ENCODE peak calls at places on chromosome 19, in five cellular contexts. U is uterus, P is cardiac muscle cell, Z is fibroblast of lung, E is heart right ventricle. B is an unnamed sample. For H3K4me1, the result is how much of the 10 kb centered on the place peaks cover.

GRCh38 chr19:939922-940321 is 14.1 kb downstream of the ARID3A start:
- DNase-seq in P (no peak), U (no peak), Z (no peak), E (no peak), B (no peak)

GRCh38 chr19:31960474-31960873 is 384.9 kb upstream of the ZNF507 start:
- DNase-seq in E (no peak), U (no peak), P (no peak), Z (peak), B (no peak)

GRCh38 chr19:57802269-57802668 is 12.4 kb downstream of the ZNF552 start:
- DNase-seq in P (no peak), Z (no peak), E (no peak), U (no peak), B (no peak)

GRCh38 chr19:31277516-31277915 is 71.7 kb downstream of the TSHZ3 start:
- DNase-seq in E (no peak), U (no peak), Z (no peak), P (no peak), B (no peak)

GRCh38 chr19:6232567-6232966 is 47.2 kb downstream of the MLLT1 start:
- DNase-seq in P (peak), U (peak), E (no peak), Z (peak), B (no peak)

GRCh38 chr19:43711751-43712355 is 4.0 kb upstream of the IRGC start:
- DNase-seq in E (no peak), Z (no peak), U (no peak), P (no peak), B (no peak)

GRCh38 chr19:50909240-50910070 is 1.7 kb downstream of the KLK4 start:
- DNase-seq in U (no peak), Z (no peak), E (peak), P (peak), B (no peak)

GRCh38 chr19:52897149-52897935 is at the start of gene ZNF320:
- DNase-seq in U (peak), Z (peak), P (peak), E (peak), B (peak)

GRCh38 chr19:46225558-46226004 is 4.0 kb upstream of the IGFL1 start:
- DNase-seq in P (peak), Z (peak), E (no peak), U (no peak), B (no peak)

GRCh38 chr19:55305983-55306562 is 19.1 kb downstream of the TMEM150B start:
- DNase-seq in U (no peak), P (no peak), E (no peak), Z (no peak), B (no peak)

GRCh38 chr19:23774156-23774971 is 15.7 kb upstream of the ZNF681 start:
- DNase-seq in Z (no peak), E (no peak), P (peak), U (no peak), B (no peak)

GRCh38 chr19:32372726-32373613 is 27.6 kb downstream of the ZNF507 start:
- DNase-seq in Z (no peak), P (no peak), E (no peak), U (no peak), B (no peak)

GRCh38 chr19:51047031-51047335 is 12.2 kb upstream of the KLK12 start:
- DNase-seq in U (no peak), P (no peak), Z (no peak), E (no peak), B (no peak)

GRCh38 chr19:52961981-52962380 is 700 bp downstream of the ZNF816 start:
- DNase-seq in Z (no peak), E (no peak), P (no peak), U (no peak), B (no peak)

GRCh38 chr19:782195-783043 is 14.8 kb upstream of the PTBP1 start:
- DNase-seq in Z (peak), U (no peak), P (peak), E (no peak), B (no peak)

GRCh38 chr19:11673608-11674041 is 65.1 kb downstream of the ZNF823 start:
- DNase-seq in Z (peak), P (peak), U (peak), E (peak), B (peak)

GRCh38 chr19:47661161-47661560 is 52.1 kb upstream of the EHD2 start:
- DNase-seq in E (no peak), U (no peak), Z (peak), P (no peak), B (no peak)

GRCh38 chr19:45901432-45901903 is 945 bp downstream of the MYPOP start:
- DNase-seq in Z (peak), U (peak), E (peak), P (peak), B (peak)

GRCh38 chr19:1069009-1069779 is 2.2 kb downstream of the ARHGAP45 start:
- DNase-seq in Z (no peak), E (peak), P (no peak), U (no peak), B (peak)

GRCh38 chr19:3471954-3472655 is 8.2 kb downstream of the SMIM24 start:
- DNase-seq in E (peak), Z (no peak), U (peak), P (peak), B (peak)

GRCh38 chr19:46609511-46610412 is 8.6 kb downstream of the CALM3 start:
- DNase-seq in Z (no peak), E (no peak), U (no peak), P (no peak), B (peak)

GRCh38 chr19:29076161-29076560 is 136.8 kb downstream of the UQCRFS1 start:
- DNase-seq in P (no peak), Z (no peak), E (no peak), U (no peak), B (no peak)

GRCh38 chr19:5540208-5540607 is 27.5 kb downstream of the TINCR start:
- DNase-seq in E (no peak), P (no peak), Z (no peak), U (no peak), B (no peak)

GRCh38 chr19:14370169-14370998 is 10.9 kb upstream of the ADGRE5 start:
- DNase-seq in Z (no peak), E (no peak), U (no peak), P (no peak), B (no peak)

GRCh38 chr19:17090501-17091074 is 15.0 kb downstream of the MYO9B start:
- DNase-seq in E (no peak), P (peak), Z (peak), U (no peak), B (no peak)

GRCh38 chr19:55486043-55486970 is 1.3 kb downstream of the NAT14 start:
- DNase-seq in E (no peak), U (peak), Z (no peak), P (no peak), B (no peak)

GRCh38 chr19:4042064-4042730 is 24.5 kb downstream of the ZBTB7A start:
- DNase-seq in E (no peak), U (no peak), P (no peak), Z (no peak), B (no peak)

GRCh38 chr19:15595069-15595468 is 19.9 kb upstream of the CYP4F8 start:
- DNase-seq in U (no peak), E (no peak), Z (no peak), P (no peak), B (no peak)

GRCh38 chr19:51422053-51422448 is 4.6 kb upstream of the SIGLEC10 start:
- DNase-seq in U (peak), Z (peak), E (peak), P (peak), B (peak)

GRCh38 chr19:48554385-48555091 is 2.6 kb downstream of the SULT2B1 start:
- DNase-seq in U (no peak), P (peak), E (no peak), Z (no peak), B (no peak)

GRCh38 chr19:44749318-44749717 is 810 bp downstream of the BCL3 start:
- DNase-seq in U (no peak), P (no peak), Z (no peak), E (no peak), B (no peak)

GRCh38 chr19:44748426-44749254 is at the start of gene BCL3:
- DNase-seq in P (peak), E (peak), U (peak), Z (no peak), B (peak)

GRCh38 chr19:44746616-44746945 is 1.9 kb upstream of the BCL3 start:
- DNase-seq in E (no peak), Z (no peak), U (no peak), P (no peak), B (no peak)

GRCh38 chr19:44746946-44747738 is 1.4 kb upstream of the BCL3 start:
- DNase-seq in E (peak), Z (peak), U (peak), P (peak), B (peak)

DNA sequence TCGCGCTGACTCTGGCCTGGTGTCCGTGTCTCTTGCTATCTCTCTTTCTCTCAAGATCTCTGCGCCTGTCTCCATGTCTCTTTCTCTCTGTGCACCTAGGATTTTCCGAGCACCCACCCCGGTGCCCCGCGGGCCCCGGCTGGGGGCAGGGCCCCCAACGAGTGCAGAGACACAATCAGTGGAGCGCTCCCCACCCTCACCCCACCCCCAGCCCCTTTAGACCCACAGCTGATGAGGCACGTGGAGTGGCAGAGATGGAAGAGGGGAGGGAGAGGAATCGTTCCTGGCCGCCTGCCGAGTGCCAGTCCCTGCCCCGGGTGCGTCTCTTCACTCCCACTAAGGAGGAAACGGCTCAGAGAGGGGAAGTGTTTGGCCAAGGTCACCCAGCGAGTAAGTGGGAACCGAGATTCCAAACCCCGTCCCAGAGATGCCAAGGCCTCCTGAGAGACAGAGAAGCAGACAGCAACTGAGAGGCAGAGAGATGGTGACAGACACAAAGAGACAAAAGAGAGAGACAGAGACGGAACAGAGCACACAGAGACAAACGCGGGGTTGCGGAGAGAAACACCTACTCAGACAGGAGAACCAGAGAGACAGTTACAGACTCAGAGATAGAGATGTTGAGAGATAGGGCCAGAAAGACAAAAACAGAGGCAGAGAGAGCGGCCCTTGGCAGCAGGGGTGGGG is 626 bp upstream of the BCL3 start:
- DNase-seq in P (peak), U (peak), Z (peak), E (peak), B (peak)
- H3K4me1 ChIP-seq in P (under half), U (under half), Z (under half), E (under half), B (half or more)

DNA sequence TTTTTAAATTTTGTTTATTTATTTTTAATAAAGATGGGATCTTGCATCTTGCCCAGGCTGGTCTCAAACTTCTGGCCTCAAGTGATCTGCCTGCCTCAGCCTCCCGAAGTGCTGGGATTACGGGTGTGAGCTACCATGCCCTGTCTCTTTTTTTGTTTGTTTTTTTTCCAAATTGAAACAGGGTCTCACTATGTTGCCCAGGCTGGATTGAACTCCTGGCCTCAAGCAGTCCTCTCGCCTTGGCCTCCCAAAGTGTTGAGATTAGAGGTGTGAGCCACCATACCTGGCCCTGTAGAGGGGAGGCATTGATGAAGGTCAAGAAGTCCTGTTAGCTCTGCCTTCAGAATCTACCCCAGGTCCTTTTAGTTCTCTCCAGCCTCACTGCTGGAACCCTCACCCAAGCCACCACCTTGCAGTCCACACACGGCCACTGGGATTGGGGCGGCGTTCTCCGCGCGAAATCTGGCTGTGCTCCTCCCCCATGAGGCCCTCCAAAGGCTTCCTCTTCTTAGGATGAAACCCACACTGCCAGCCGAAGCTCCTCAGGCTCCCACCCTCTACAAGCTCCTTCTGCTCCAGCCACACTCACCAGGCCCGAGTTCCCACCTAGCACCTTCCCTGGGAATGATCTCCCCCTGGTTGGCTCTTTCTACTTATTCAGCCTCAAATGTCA is 34.9 kb downstream of the ACTN4 start:
- DNase-seq in U (no peak), P (no peak), Z (no peak), E (no peak), B (no peak)
- H3K4me1 ChIP-seq in U (under half), P (under half), Z (under half), E (half or more), B (half or more)

DNA sequence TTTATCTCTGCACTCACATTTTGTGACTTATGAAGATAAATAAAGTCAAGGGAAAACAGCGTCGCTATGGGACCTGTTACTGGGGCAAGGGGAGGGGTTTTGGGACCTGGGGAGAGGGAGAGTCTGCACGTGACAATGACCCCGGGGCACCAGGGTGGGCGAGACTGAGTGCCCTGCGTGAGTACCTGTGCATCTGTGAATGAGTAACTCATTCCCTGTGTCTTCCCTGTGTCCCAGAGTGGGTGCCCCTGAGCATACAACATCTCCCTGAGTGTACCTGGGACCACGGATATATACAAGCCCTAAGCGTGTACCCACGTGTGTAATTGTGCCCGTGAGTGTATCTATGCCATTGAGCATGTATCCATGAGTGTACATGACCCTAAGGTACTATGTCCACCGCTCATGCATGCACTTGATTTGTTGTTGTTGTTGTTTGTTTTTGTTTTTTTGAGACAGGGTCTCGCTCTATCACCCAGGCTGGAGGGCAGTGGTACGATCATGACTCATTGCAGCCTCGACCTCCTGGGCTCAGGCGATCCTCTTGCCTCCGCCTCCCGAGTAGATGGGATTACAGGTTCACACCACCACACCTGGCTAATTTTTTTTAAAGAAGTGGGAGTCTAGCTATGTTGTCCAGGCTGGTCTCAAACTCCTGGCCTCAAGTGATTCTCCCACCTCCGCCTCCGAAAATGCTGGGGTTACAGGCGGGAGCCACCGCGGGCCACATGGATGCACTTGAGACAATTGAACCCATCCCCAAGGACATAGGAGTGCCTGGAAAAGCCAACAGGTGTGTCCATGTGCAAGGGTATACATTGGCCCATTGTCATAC is 645 bp upstream of the TRAPPC5 start:
- DNase-seq in E (no peak), U (no peak), Z (no peak), P (no peak), B (no peak)
- H3K4me1 ChIP-seq in E (under half), U (under half), Z (under half), P (under half), B (under half)

DNA sequence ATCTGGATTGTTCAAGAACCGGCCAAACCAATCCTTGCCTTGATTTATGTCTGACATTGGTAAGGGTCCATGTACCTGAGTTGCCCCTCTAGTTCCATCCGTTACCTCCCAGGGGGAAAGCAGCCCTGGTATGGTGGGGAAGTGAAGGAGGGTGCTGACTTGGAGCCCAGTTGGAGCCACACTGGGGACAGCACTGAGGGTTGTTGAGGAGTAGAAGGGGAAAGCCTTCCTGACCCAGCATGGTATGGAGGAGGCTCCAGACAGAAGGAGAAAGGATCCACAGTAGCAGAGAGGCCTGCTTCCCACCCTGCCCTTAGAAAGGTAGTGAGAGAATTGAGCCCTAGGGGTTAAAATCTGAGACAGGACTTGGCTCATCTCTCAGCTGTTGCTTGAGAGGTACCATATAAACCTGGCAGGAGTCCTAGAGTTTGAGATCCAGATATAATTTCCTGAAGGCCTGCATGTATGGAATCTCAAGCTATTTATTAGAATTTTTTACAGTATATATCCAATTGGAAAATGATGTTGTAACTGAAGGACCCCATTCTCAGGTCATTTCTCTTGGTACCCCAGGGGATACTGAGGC is 16.7 kb upstream of the FCGBP start:
- DNase-seq in Z (no peak), P (no peak), U (no peak), E (no peak), B (no peak)
- H3K4me1 ChIP-seq in Z (under half), P (under half), U (under half), E (under half), B (under half)

DNA sequence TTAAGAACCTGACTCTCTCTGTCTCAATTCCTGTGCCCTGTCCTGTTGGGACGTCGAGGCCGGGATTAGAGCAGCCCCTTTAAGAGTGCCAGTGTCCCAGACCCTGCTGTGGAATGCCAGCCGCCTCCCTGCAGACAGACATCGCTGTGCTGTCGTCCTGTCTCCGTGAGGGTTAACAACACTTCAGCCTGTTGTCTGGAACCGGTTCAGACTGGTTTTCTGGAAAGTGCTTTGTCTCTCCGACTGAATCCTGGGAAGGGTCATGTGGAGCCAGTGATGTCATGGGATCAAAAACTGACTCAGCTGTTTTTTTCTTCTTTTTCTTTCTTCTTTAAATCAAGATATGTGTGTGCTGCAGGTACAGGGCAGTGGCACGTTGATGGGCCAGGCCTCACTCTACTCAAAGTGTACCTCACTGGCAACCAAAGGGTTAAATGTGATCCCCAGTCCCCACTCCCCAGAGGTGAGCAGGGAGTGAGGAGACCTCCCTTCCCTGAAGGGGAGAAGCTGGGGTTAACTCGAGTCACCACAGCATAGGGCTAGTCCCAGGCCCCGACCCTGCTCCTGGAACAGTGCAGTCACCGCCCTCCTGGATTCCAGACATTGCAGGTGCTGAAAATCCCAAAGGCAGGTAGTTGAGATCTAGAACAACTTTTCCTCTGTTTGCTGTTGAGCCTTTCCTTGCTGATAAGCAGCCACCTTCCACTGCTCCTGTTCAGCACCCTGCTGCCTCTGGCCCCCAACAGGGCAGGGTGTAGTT is 50.8 kb downstream of the TSSK6 start:
- DNase-seq in P (peak), E (no peak), U (no peak), Z (peak), B (no peak)
- H3K4me1 ChIP-seq in P (under half), E (under half), U (under half), Z (under half), B (half or more)

B was measured in left ventricle myocardium inferior.